ENCODE peak calls at places on chromosome 1, in four cellular contexts. Q is left lung, P is fibroblast of lung, T is sigmoid colon. W is an unnamed sample.

GRCh38 chr1:204602871-204603542 is 82.5 kb downstream of the LRRN2 start:
- DNase-seq in Q (no peak), P (no peak), T (no peak), W (no peak)

GRCh38 chr1:56202186-56202585 is 377.2 kb downstream of the PLPP3 start:
- DNase-seq in Q (no peak), P (no peak), T (no peak), W (no peak)

GRCh38 chr1:112933820-112934561 is 22.0 kb downstream of the SLC16A1 start:
- DNase-seq in Q (no peak), P (no peak), T (no peak), W (no peak)

GRCh38 chr1:90045853-90046563 is 51.1 kb downstream of the ZNF326 start:
- DNase-seq in Q (no peak), P (peak; percentile 29), T (no peak), W (peak; percentile 4)

GRCh38 chr1:184838374-184838995 is 83.8 kb upstream of the EDEM3 start:
- DNase-seq in Q (no peak), P (peak; percentile 90), T (peak; percentile 93), W (peak; percentile 90)

GRCh38 chr1:44246806-44247205 is 33.5 kb downstream of the DMAP1 start:
- DNase-seq in Q (no peak), P (no peak), T (no peak), W (no peak)

GRCh38 chr1:155068599-155068998 is 5.1 kb downstream of the EFNA4 start:
- DNase-seq in Q (no peak), P (no peak), T (no peak), W (no peak)

GRCh38 chr1:58813801-58814200 is 30.0 kb upstream of the JUN start:
- DNase-seq in Q (no peak), P (no peak), T (no peak), W (no peak)

GRCh38 chr1:236341298-236341697 is 52.8 kb upstream of the EDARADD start:
- DNase-seq in Q (no peak), P (no peak), T (no peak), W (no peak)

GRCh38 chr1:26530540-26530897 is 958 bp downstream of the RPS6KA1 start:
- DNase-seq in Q (no peak), P (no peak), T (no peak), W (no peak)

GRCh38 chr1:39737546-39738169 is 1.0 kb upstream of the PPIE start:
- DNase-seq in Q (no peak), P (peak; percentile 35), T (no peak), W (peak; percentile 70)

GRCh38 chr1:107623431-107623830 is 341.5 kb downstream of the VAV3 start:
- DNase-seq in Q (no peak), P (no peak), T (no peak), W (no peak)

GRCh38 chr1:46613661-46614603 is 2.7 kb downstream of the MOB3C start:
- DNase-seq in Q (peak; percentile 96), P (peak; percentile 82), T (peak; percentile 97), W (peak; percentile 69)

GRCh38 chr1:156347337-156347736 is 9.0 kb downstream of the TSACC start:
- DNase-seq in Q (no peak), P (peak; percentile 18), T (no peak), W (no peak)

GRCh38 chr1:183002267-183002666 is 21.0 kb upstream of the LAMC1 start:
- DNase-seq in Q (no peak), P (no peak), T (no peak), W (no peak)

GRCh38 chr1:13908128-13908527 is 208.1 kb downstream of the PRDM2 start:
- DNase-seq in Q (no peak), P (no peak), T (no peak), W (no peak)

GRCh38 chr1:66552829-66553228 is 18.9 kb downstream of the SGIP1 start:
- DNase-seq in Q (no peak), P (peak; percentile 63), T (peak; percentile 67), W (no peak)

GRCh38 chr1:22139817-22140216 is 3.1 kb downstream of the WNT4 start:
- DNase-seq in Q (peak; percentile 71), P (no peak), T (no peak), W (no peak)

GRCh38 chr1:23798662-23799142 is 1.9 kb downstream of the GALE start:
- DNase-seq in Q (no peak), P (no peak), T (no peak), W (no peak)
- H3K4me3 ChIP-seq in Q (no peak overlapping the region), P (no peak overlapping the region), T (no peak overlapping the region), W (no peak overlapping the region)

DNA sequence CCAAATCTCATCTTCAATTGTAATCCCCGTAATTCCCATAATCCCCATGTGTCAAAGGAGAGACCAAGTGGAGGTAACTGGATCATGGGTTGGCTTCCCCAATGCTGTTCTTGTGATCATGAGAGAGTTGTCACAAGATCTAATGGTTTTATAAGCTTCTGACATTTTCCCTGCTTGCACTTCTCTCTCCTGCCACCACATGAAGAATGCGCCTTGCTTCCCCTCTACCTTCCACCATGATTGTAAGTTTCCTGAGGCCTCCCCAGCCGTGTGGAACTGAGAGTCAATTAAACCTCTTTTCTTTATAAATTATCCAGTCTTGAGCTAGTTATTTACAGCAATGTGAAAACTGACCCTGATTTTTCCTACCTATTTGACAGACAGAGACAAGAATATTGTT is 162.5 kb upstream of the SYT6 start:
- DNase-seq in Q (no peak), P (no peak), T (no peak), W (no peak)
- H3K36me3 ChIP-seq in Q (no peaks in the 10 kb centered on the region), P (no peaks in the 10 kb centered on the region), T (no peaks in the 10 kb centered on the region), W (no peaks in the 10 kb centered on the region)

GRCh38 chr1:84973493-84974334 is 23.2 kb downstream of the MCOLN2 start:
- DNase-seq in Q (no peak), P (peak; percentile 38), T (no peak), W (no peak)
- H3K4me3 ChIP-seq in Q (no peak overlapping the region), P (no peak overlapping the region), T (no peak overlapping the region), W (no peak overlapping the region)

DNA sequence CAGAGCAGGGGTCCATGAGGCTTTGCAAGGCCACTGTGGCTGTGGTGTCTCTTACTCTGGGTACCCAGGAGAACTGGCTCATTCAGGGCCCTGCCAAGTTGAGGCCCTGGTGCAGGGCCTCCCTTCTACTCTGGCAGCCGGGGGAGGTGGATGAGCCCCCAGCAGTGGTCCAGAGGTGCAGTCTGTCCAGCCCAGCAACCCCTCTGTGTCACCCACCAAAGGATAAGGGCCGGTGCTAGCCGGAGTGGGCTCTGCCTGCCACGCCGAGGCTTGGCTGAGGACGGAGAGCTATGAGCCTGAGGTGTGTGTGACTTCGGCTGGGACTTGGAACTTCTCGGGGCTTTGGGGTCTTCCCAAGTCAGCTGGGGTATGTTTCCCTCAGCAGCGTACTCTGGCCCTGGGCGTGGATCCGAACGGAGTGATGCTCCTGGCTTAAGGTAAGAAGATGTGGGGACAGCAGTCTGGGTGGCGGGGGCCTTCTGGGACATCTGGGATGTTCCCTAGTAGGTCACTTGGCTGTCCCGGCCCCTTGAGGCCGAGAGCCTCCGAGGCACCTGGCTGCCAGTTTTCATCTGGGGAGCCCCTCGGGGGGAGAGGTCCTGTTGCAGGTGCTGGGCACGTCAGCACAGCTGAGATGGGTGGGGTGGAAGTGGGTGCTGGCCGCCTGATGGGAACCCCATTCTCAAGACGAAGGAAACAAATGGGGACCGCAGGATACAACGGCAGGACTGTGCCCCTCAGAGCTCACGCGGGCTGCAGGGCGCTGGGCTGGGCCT is 25.9 kb downstream of the RUNX3 start:
- DNase-seq in Q (no peak), P (no peak), T (peak; percentile 43), W (no peak)
- H3K36me3 ChIP-seq in Q (peaks cover 39% of the 10 kb centered on the region), P (no peaks in the 10 kb centered on the region), T (no peaks in the 10 kb centered on the region), W (peaks cover 10% of the 10 kb centered on the region)

DNA sequence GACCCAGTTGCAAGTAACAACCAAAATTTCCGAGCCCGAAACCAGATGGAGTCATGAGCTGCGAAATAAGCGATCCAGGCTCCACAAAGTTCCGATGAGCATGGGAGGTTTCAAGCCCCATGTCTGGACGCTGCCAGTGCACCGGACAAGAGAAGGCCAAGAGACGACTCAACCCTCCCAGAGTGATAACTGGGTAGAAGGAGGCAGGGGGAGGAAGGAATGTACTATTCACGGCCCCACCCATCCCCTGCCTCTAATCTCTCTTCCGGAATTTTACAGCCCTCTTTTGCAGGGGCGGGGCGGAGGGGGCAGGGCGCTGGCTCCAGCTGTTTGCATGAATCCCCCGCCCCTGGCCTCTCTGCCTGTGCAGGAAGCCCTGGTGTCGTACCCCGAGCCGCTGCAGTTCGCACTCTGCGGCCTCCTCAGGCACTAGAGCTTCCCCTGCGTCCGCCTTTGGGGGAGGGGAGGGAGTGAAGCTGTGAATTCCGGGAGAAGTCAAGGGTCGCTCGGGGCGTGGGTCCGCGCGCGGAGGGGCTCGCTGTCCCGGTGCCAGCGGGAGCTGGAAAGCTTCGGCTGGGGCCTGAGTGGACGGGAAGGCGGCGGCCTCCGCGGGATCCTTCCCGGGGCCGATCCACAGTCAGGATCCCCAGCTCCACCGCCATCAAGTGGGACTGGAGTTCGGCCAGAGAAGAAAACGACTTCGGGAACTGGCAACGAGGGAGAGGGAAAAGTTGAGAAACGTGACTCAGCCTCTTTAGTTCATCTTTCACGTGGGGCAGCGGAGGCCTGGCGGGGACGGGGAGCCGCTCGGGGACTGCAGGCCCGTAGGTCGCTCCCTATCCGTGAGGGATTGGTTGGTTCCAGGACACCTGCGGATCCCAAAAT is 6.3 kb upstream of the PTP4A2 start:
- DNase-seq in Q (peak; percentile 94), P (peak; percentile 96), T (peak; percentile 95), W (peak; percentile 98)
- H3K4me3 ChIP-seq in Q (peak overlapping the region; percentile 34), P (peak overlapping the region; percentile 27), T (peak overlapping the region; percentile 56), W (peak overlapping the region; percentile 43)

GRCh38 chr1:241883159-241883558 is 35.2 kb downstream of the EXO1 start:
- DNase-seq in Q (no peak), P (no peak), T (no peak), W (no peak)
- H3K36me3 ChIP-seq in Q (no peaks in the 10 kb centered on the region), P (no peaks in the 10 kb centered on the region), T (no peaks in the 10 kb centered on the region), W (peaks cover 58% of the 10 kb centered on the region)